ENCODE peak calls at places on chromosomes 7 and 10, in nine cellular contexts. Y is GM13976, A is endothelial cell, K is mucosa of descending colon, S is tibial artery, H is GM23338, E is cardiac fibroblast, D is heart left ventricle, P is colonic mucosa. O is an unnamed sample.

GRCh38 chr7:76300210-76300731 is 2.2 kb upstream of the HSPB1 start:
- DNase-seq in D (no peak), S (no peak), E (peak; percentile 55), P (peak; percentile 67), K (no peak), H (no peak), A (no peak), Y (no peak), O (peak; percentile 95)

GRCh38 chr10:102072867-102073527 is 7.8 kb downstream of the HPS6 start:
- DNase-seq in S (peak; percentile 90), E (peak; percentile 88), Y (peak; percentile 82), A (peak; percentile 84), K (peak; percentile 81), P (peak; percentile 88), D (peak; percentile 78), H (peak; percentile 93), O (peak; percentile 86)

GRCh38 chr7:11228515-11228914 is 254.8 kb downstream of the PHF14 start:
- DNase-seq in A (no peak), S (peak; percentile 95), H (no peak), D (peak; percentile 84), E (peak; percentile 72), Y (no peak), K (peak; percentile 34), P (peak; percentile 28), O (peak; percentile 77)

GRCh38 chr10:35318551-35318950 is 17.8 kb upstream of the CCNY start:
- DNase-seq in P (no peak), K (no peak), Y (no peak), H (no peak), D (no peak), E (no peak), A (no peak), S (no peak), O (no peak)

GRCh38 chr10:112335866-112336265 is 38.0 kb upstream of the ACSL5 start:
- DNase-seq in K (peak; percentile 53), E (no peak), H (no peak), Y (no peak), D (no peak), P (peak; percentile 77), A (no peak), S (no peak), O (no peak)

GRCh38 chr7:46291601-46292150 is 370.6 kb upstream of the IGFBP3 start:
- DNase-seq in P (no peak), H (no peak), D (no peak), K (no peak), S (peak; percentile 52), A (no peak), Y (peak; percentile 18), E (peak; percentile 84), O (peak; percentile 82)

GRCh38 chr10:42754155-42755027 is 28.2 kb upstream of the BMS1 start:
- DNase-seq in Y (peak; percentile 56), A (peak; percentile 50), K (peak; percentile 50), E (peak; percentile 25), H (peak; percentile 77), P (no peak), S (no peak), D (peak; percentile 57), O (no peak)

GRCh38 chr10:97683556-97684357 is 3.3 kb downstream of the AVPI1 start:
- DNase-seq in H (peak; percentile 31), S (peak; percentile 44), K (peak; percentile 72), P (peak; percentile 71), E (peak; percentile 55), A (no peak), Y (no peak), D (peak; percentile 36), O (peak; percentile 60)

GRCh38 chr10:92242910-92243671 is 47.8 kb downstream of the CPEB3 start:
- DNase-seq in A (peak; percentile 44), E (peak; percentile 78), D (peak; percentile 77), K (peak; percentile 59), Y (peak; percentile 41), P (peak; percentile 76), H (peak; percentile 83), S (peak; percentile 54), O (peak; percentile 57)

GRCh38 chr7:43768201-43768893 is 9.9 kb downstream of the BLVRA start:
- DNase-seq in E (no peak), S (no peak), K (no peak), H (no peak), D (no peak), Y (no peak), A (no peak), P (no peak), O (no peak)

GRCh38 chr10:52674474-52674873 is 98.1 kb downstream of the MBL2 start:
- DNase-seq in A (no peak), E (no peak), D (no peak), H (no peak), P (no peak), S (no peak), K (no peak), Y (no peak), O (no peak)

GRCh38 chr10:87636313-87636915 is 23.3 kb upstream of the PAPSS2 start:
- DNase-seq in Y (no peak), S (no peak), D (no peak), A (no peak), P (no peak), E (no peak), K (no peak), H (no peak), O (no peak)

GRCh38 chr7:133275008-133275407 is 22.1 kb downstream of the EXOC4 start:
- DNase-seq in A (no peak), Y (no peak), K (no peak), P (no peak), H (peak; percentile 55), D (no peak), S (no peak), E (no peak), O (peak; percentile 25)

GRCh38 chr10:50874723-50875122 is 10.7 kb downstream of the A1CF start:
- DNase-seq in H (no peak), S (no peak), D (no peak), A (no peak), P (peak; percentile 66), Y (no peak), K (no peak), E (no peak), O (peak; percentile 28)

GRCh38 chr10:58064714-58065528 is 202.8 kb downstream of the IPMK start:
- DNase-seq in A (peak; percentile 46), H (peak; percentile 74), K (no peak), D (no peak), P (peak; percentile 45), Y (peak; percentile 26), S (no peak), E (peak; percentile 73), O (peak; percentile 62)
- TF ChIP-seq CTCF in A (peak; percentile 62), H (peak; percentile 86), K (peak; percentile 59), D (peak; percentile 67), P (peak; percentile 56), Y (peak; percentile 55), S (peak; percentile 56), E (peak; percentile 89), O (peak; percentile 90)

GRCh38 chr7:2483495-2483894 is 7.3 kb upstream of the GRIFIN start:
- DNase-seq in D (no peak), S (no peak), P (no peak), Y (no peak), A (no peak), E (no peak), K (no peak), H (no peak), O (no peak)

GRCh38 chr7:2481195-2481594 is 5.0 kb upstream of the GRIFIN start:
- DNase-seq in H (no peak), E (no peak), Y (no peak), P (no peak), K (no peak), S (no peak), D (no peak), A (no peak), O (no peak)

GRCh38 chr7:2480071-2480410 is 3.8 kb upstream of the GRIFIN start:
- DNase-seq in K (no peak), P (no peak), D (no peak), S (no peak), Y (no peak), A (no peak), E (peak; percentile 20), H (no peak), O (no peak)

GRCh38 chr7:2484868-2485267 is 8.7 kb upstream of the GRIFIN start:
- DNase-seq in E (peak; percentile 25), A (no peak), K (no peak), Y (no peak), S (no peak), H (no peak), D (no peak), P (no peak), O (no peak)

GRCh38 chr7:2482725-2483451 is 6.7 kb upstream of the GRIFIN start:
- DNase-seq in P (no peak), E (no peak), H (no peak), D (no peak), A (no peak), Y (no peak), K (no peak), S (no peak), O (no peak)
- TF ChIP-seq CTCF in P (no peak), E (no peak), H (peak; percentile 41), D (no peak), A (no peak), Y (no peak), K (no peak), S (no peak), O (no peak)

DNA sequence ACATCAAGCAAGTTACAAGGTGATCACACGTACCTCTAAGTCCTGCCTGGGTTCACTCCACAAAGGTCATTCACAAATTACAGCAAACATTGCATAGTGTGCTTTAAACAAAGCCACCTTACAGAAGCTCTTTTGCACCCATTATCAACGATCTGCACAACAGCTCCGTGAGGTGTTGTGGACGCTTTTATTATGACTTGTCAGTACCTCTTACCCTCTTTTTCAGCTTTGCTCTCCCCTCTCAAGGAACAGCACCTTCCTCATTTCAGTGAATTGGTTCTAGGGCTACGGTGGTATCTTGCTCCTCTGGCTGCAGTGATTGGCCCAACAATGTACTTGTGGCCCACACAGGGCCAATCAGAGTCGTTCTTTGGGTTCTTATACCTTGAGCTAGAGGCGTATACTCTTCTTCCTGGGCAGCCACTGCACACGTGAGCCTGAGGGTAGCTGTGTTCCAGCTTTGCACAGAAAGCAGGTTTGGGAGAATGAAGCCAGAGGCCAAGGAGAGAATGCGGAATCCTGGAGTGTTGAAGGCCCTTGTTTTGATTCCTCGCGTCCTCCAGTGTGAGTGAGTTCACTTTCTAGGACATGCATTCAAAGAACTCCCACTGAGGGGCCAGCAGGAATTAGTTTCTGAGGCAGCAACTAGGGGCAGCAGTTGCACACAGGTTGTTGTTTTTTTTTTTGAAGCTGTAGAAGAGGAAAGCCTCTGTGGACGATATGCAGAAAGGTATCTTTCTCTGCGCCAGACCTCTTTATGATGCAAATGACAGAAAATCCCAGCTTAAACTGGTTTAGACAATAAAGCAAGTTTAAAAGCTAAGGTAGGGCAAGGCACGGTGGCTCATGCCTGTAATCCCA is 49.8 kb upstream of the PDZD8 start:
- DNase-seq in P (no peak), K (no peak), E (no peak), A (no peak), H (peak; percentile 51), D (no peak), S (no peak), Y (no peak), O (no peak)
- TF ChIP-seq CTCF in P (no peak), K (no peak), E (no peak), A (no peak), H (peak; percentile 8), D (no peak), S (no peak), Y (no peak), O (no peak)

DNA sequence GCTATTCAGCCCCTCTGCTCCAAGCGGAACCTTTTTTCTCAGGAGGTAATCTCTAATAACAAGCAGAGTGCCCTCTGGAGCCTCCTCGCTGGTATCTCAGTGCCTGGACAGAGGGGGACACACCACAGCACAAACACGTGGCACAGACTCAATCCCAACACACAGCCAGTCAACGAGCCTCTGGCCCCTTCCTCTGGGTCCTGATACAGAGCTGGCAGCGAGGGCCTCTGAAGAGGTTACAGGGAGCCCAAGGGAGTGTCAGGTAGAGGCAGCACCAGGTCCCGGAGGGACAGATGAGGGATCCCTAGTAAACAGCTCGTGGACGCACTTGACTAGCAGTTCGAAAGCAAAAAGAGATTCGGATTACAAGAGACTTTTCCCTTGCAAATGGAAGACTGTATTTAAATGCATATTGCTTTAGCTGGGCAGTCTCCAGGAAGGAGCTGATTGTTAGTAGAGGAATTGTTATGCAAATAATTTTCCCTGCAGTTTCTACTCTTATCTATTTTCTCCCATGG is 14.1 kb downstream of the CXCL12 start:
- DNase-seq in S (no peak), K (no peak), D (peak; percentile 25), P (no peak), H (peak; percentile 85), E (no peak), A (no peak), Y (no peak), O (no peak)
- TF ChIP-seq CTCF in S (no peak), K (no peak), D (peak; percentile 14), P (no peak), H (no peak), E (no peak), A (no peak), Y (no peak), O (no peak)